ENCODE peak calls at places on chromosomes 6 and 20, in seven cellular contexts. G is ovary; I is activated naive CD4-positive, alpha-beta T cell treated with anti-CD3 and anti-CD28 coated beads, Interleukin-2, amount 10 ng/mL, durations not matched to agents 7 days and 5 days; W is hepatocyte; V is pons; B is stomach; Z is NCI-H2081. O is an unnamed sample.

GRCh38 chr6:156645106-156645505 is 132.1 kb upstream of the ARID1B start:
- DNase-seq in G (no peak), I (no peak), W (no peak), V (no peak), B (no peak), Z (no peak), O (no peak)

GRCh38 chr6:139081485-139081884 is 52.9 kb downstream of the ABRACL start:
- DNase-seq in G (no peak), I (no peak), W (no peak), V (no peak), B (no peak), Z (no peak), O (no peak)

GRCh38 chr20:31663838-31664695 is 26.4 kb downstream of the COX4I2 start:
- DNase-seq in G (no peak), I (no peak), W (peak; percentile 79), V (no peak), B (peak; percentile 79), Z (peak; percentile 61), O (peak; percentile 86)

GRCh38 chr6:170108456-170108855 is 182.4 kb downstream of the DLL1 start:
- DNase-seq in G (peak; percentile 11), I (peak; percentile 10), W (no peak), V (no peak), B (peak; percentile 17), Z (no peak), O (no peak)

GRCh38 chr6:151629791-151630190 is 136.0 kb downstream of the CCDC170 start:
- DNase-seq in G (no peak), I (no peak), W (no peak), V (no peak), B (peak; percentile 69), Z (no peak), O (no peak)

GRCh38 chr20:8782804-8783203 is 286.1 kb upstream of the PLCB4 start:
- DNase-seq in G (no peak), I (no peak), W (no peak), V (no peak), B (no peak), Z (no peak), O (no peak)

GRCh38 chr6:146847426-146847825 is 248.7 kb downstream of the ADGB start:
- DNase-seq in G (no peak), I (no peak), W (no peak), V (no peak), B (no peak), Z (no peak), O (no peak)

GRCh38 chr20:29298759-29299613 is 1958.5 kb upstream of the DEFB115 start:
- DNase-seq in G (no peak), I (no peak), W (no peak), V (no peak), B (no peak), Z (no peak), O (no peak)

GRCh38 chr6:23983691-23984090 is 142.3 kb upstream of the NRSN1 start:
- DNase-seq in G (no peak), I (no peak), W (peak; percentile 14), V (no peak), B (no peak), Z (no peak), O (no peak)

GRCh38 chr6:142242269-142242668 is 59.5 kb upstream of the ADGRG6 start:
- DNase-seq in G (no peak), I (no peak), W (no peak), V (no peak), B (no peak), Z (no peak), O (no peak)

GRCh38 chr20:50982372-50982771 is 23.8 kb downstream of the MOCS3 start:
- DNase-seq in G (no peak), I (no peak), W (peak; percentile 70), V (no peak), B (peak; percentile 60), Z (peak; percentile 38), O (peak; percentile 75)

GRCh38 chr20:41654292-41654691 is 36.1 kb upstream of the CHD6 start:
- DNase-seq in G (no peak), I (no peak), W (no peak), V (no peak), B (peak; percentile 69), Z (peak; percentile 94), O (no peak)

GRCh38 chr6:63764318-63764916 is 128.8 kb downstream of the PHF3 start:
- DNase-seq in G (no peak), I (no peak), W (peak; percentile 65), V (peak; percentile 74), B (no peak), Z (peak; percentile 29), O (no peak)

GRCh38 chr6:4348462-4349112 is 213.2 kb upstream of the ECI2 start:
- DNase-seq in G (no peak), I (no peak), W (no peak), V (no peak), B (peak; percentile 18), Z (no peak), O (no peak)

GRCh38 chr20:13158339-13158738 is 62.7 kb upstream of the ISM1 start:
- DNase-seq in G (no peak), I (no peak), W (no peak), V (peak; percentile 27), B (no peak), Z (no peak), O (no peak)

GRCh38 chr6:36095497-36096391 is 34.6 kb upstream of the MAPK13 start:
- DNase-seq in G (no peak), I (no peak), W (peak; percentile 83), V (no peak), B (peak; percentile 43), Z (no peak), O (peak; percentile 76)

GRCh38 chr6:140857734-140858380 is 1274.9 kb upstream of the GJE1 start:
- DNase-seq in G (no peak), I (no peak), W (peak; percentile 60), V (peak; percentile 65), B (no peak), Z (no peak), O (no peak)

GRCh38 chr6:35044771-35045275 is 96.3 kb downstream of the TCP11 start:
- DNase-seq in G (no peak), I (no peak), W (no peak), V (no peak), B (no peak), Z (peak; percentile 88), O (peak; percentile 30)

GRCh38 chr6:53214172-53214571 is 65.5 kb upstream of the GCM1 start:
- DNase-seq in G (no peak), I (no peak), W (no peak), V (no peak), B (no peak), Z (no peak), O (no peak)

GRCh38 chr20:50215101-50215500 is 24.5 kb downstream of the CEBPB start:
- DNase-seq in G (no peak), I (no peak), W (no peak), V (no peak), B (no peak), Z (no peak), O (no peak)

GRCh38 chr6:137975058-137975940 is 108.2 kb downstream of the TNFAIP3 start:
- DNase-seq in G (no peak), I (peak; percentile 29), W (peak; percentile 18), V (peak; percentile 28), B (no peak), Z (no peak), O (no peak)

GRCh38 chr6:87623248-87623647 is 33.3 kb downstream of the ORC3 start:
- DNase-seq in G (no peak), I (no peak), W (peak; percentile 28), V (no peak), B (no peak), Z (no peak), O (no peak)

GRCh38 chr6:136609878-136610706 is 59.9 kb upstream of the MAP7 start:
- DNase-seq in G (peak; percentile 78), I (no peak), W (peak; percentile 69), V (peak; percentile 45), B (peak; percentile 64), Z (peak; percentile 40), O (peak; percentile 67)

GRCh38 chr6:53615633-53616449 is 49.7 kb downstream of the KLHL31 start:
- DNase-seq in G (no peak), I (no peak), W (peak; percentile 73), V (no peak), B (peak; percentile 38), Z (no peak), O (peak; percentile 45)

GRCh38 chr20:5881714-5882113 is 68.6 kb downstream of the TRMT6 start:
- DNase-seq in G (no peak), I (no peak), W (no peak), V (no peak), B (no peak), Z (no peak), O (no peak)

GRCh38 chr6:3081965-3082364 is 13.7 kb downstream of the RIPK1 start:
- DNase-seq in G (no peak), I (no peak), W (no peak), V (peak; percentile 71), B (no peak), Z (no peak), O (no peak)

GRCh38 chr6:10403385-10404106 is 11.3 kb downstream of the TFAP2A start:
- DNase-seq in G (no peak), I (no peak), W (peak; percentile 68), V (peak; percentile 33), B (no peak), Z (no peak), O (no peak)

GRCh38 chr20:43507150-43508080 is at the start of gene L3MBTL1:
- DNase-seq in G (no peak), I (peak; percentile 29), W (peak; percentile 87), V (no peak), B (peak; percentile 68), Z (no peak), O (peak; percentile 61)

GRCh38 chr6:3808759-3809514 is 40.2 kb upstream of the FAM50B start:
- DNase-seq in G (peak; percentile 43), I (no peak), W (peak; percentile 59), V (peak; percentile 52), B (peak; percentile 55), Z (no peak), O (no peak)

GRCh38 chr6:37566209-37566859 is 66.6 kb upstream of the CCDC167 start:
- DNase-seq in G (peak; percentile 44), I (peak; percentile 79), W (peak; percentile 68), V (peak; percentile 63), B (peak; percentile 63), Z (peak; percentile 66), O (peak; percentile 56)

GRCh38 chr6:95685817-95686216 is 108.5 kb downstream of the MANEA start:
- DNase-seq in G (no peak), I (no peak), W (no peak), V (no peak), B (no peak), Z (peak; percentile 30), O (no peak)

GRCh38 chr6:150395388-150396009 is 26.7 kb downstream of the IYD start:
- DNase-seq in G (no peak), I (peak; percentile 37), W (peak; percentile 82), V (peak; percentile 69), B (no peak), Z (peak; percentile 60), O (no peak)

GRCh38 chr6:135128268-135128914 is 52.7 kb upstream of the MYB start:
- DNase-seq in G (no peak), I (peak; percentile 63), W (no peak), V (no peak), B (no peak), Z (no peak), O (no peak)

GRCh38 chr20:11791316-11792228 is 126.1 kb upstream of the BTBD3 start:
- DNase-seq in G (no peak), I (no peak), W (peak; percentile 23), V (no peak), B (no peak), Z (no peak), O (no peak)

GRCh38 chr6:26016326-26017275 is 54.0 kb downstream of the TRIM38 start:
- DNase-seq in G (peak; percentile 55), I (no peak), W (no peak), V (no peak), B (no peak), Z (no peak), O (no peak)

GRCh38 chr20:21609221-21609620 is 95.4 kb upstream of the NKX2-2 start:
- DNase-seq in G (no peak), I (no peak), W (no peak), V (peak; percentile 90), B (no peak), Z (no peak), O (no peak)

GRCh38 chr20:38256021-38256420 is 4.5 kb downstream of the KIAA1755 start:
- DNase-seq in G (no peak), I (no peak), W (no peak), V (no peak), B (no peak), Z (no peak), O (no peak)

O was measured in mucosa of descending colon.